ENCODE peak calls at places on chromosomes 3 and 15, in five cellular contexts. N is NAMALWA, H is T47D, O is left ventricle myocardium inferior, X is DND-41. S is an unnamed sample.

GRCh38 chr15:92068121-92068520 is 214.6 kb downstream of the SLCO3A1 start:
- DNase-seq in O (no peak), N (no peak), H (no peak), X (no peak), S (peak)

GRCh38 chr3:151631946-151632345 is 101.8 kb upstream of the AADACL2 start:
- DNase-seq in N (no peak), H (no peak), X (no peak), O (no peak), S (no peak)

GRCh38 chr15:51356983-51357382 is 15.5 kb downstream of the GLDN start:
- DNase-seq in H (no peak), X (peak), N (no peak), O (no peak), S (no peak)

GRCh38 chr3:88321696-88322095 is 171.9 kb downstream of the C3orf38 start:
- DNase-seq in O (no peak), N (no peak), X (no peak), H (no peak), S (peak)

GRCh38 chr3:177610677-177611654 is 413.7 kb upstream of the TBL1XR1 start:
- DNase-seq in X (peak), O (no peak), N (no peak), H (no peak), S (peak)

GRCh38 chr3:101638262-101638745 is 38.6 kb downstream of the ZBTB11 start:
- DNase-seq in H (no peak), X (no peak), O (no peak), N (peak), S (no peak)

GRCh38 chr3:43786102-43786952 is 95.6 kb downstream of the ABHD5 start:
- DNase-seq in N (no peak), O (no peak), H (no peak), X (no peak), S (no peak)

GRCh38 chr3:57006048-57006709 is 54.3 kb upstream of the SPATA12 start:
- DNase-seq in N (no peak), X (no peak), H (no peak), O (no peak), S (no peak)

GRCh38 chr3:16897254-16897926 is 12.6 kb downstream of the PLCL2 start:
- DNase-seq in N (peak), H (no peak), O (no peak), X (no peak), S (no peak)

GRCh38 chr3:145649368-145649887 is 511.6 kb downstream of the PLOD2 start:
- DNase-seq in H (no peak), O (no peak), X (no peak), N (no peak), S (no peak)

GRCh38 chr3:145259166-145259565 is 901.8 kb downstream of the PLOD2 start:
- DNase-seq in X (no peak), N (no peak), O (no peak), H (no peak), S (no peak)

GRCh38 chr3:196192036-196193001 is 18.9 kb downstream of the ZDHHC19 start:
- DNase-seq in O (peak), X (no peak), N (peak), H (no peak), S (no peak)

GRCh38 chr3:123048480-123049237 is 18.2 kb upstream of the PDIA5 start:
- DNase-seq in X (no peak), O (no peak), H (no peak), N (no peak), S (no peak)

GRCh38 chr15:22878103-22878502 is 39.6 kb downstream of the NIPA2 start:
- DNase-seq in N (no peak), H (no peak), X (no peak), O (no peak), S (no peak)

GRCh38 chr3:134652886-134653630 is 2.2 kb upstream of the KY start:
- DNase-seq in X (no peak), N (no peak), O (no peak), H (no peak), S (no peak)

GRCh38 chr3:178785961-178786360 is 249.7 kb downstream of the KCNMB2 start:
- DNase-seq in H (no peak), N (no peak), X (no peak), O (no peak), S (no peak)

GRCh38 chr3:60025071-60026055 is 975.5 kb upstream of the CFAP20DC start:
- DNase-seq in N (no peak), H (no peak), O (no peak), X (no peak), S (peak)

GRCh38 chr3:71069797-71070196 is 513.7 kb downstream of the FOXP1 start:
- DNase-seq in O (peak), H (no peak), X (peak), N (peak), S (no peak)

GRCh38 chr3:24640330-24640877 is 145.8 kb upstream of the THRB start:
- DNase-seq in N (peak), H (peak), X (no peak), O (no peak), S (peak)

GRCh38 chr15:70596354-70597055 is 166.9 kb downstream of the UACA start:
- DNase-seq in O (no peak), N (no peak), X (no peak), H (no peak), S (peak)

GRCh38 chr3:9902372-9903237 is at the start of gene IL17RE:
- DNase-seq in H (peak), X (peak), N (no peak), O (no peak), S (no peak)

GRCh38 chr15:46280753-46281521 is 646.1 kb downstream of the SQOR start:
- DNase-seq in O (no peak), X (no peak), N (peak), H (no peak), S (no peak)

GRCh38 chr3:2921903-2922302 is 188.3 kb downstream of the IL5RA start:
- DNase-seq in O (no peak), X (no peak), N (peak), H (no peak), S (no peak)

GRCh38 chr3:53142986-53143385 is 12.8 kb upstream of the RFT1 start:
- DNase-seq in X (no peak), H (no peak), N (no peak), O (no peak), S (no peak)

GRCh38 chr15:40906101-40906946 is 12.1 kb downstream of the VPS18 start:
- DNase-seq in N (peak), H (no peak), X (peak), O (peak), S (peak)

GRCh38 chr15:74889390-74889881 is 406 bp upstream of the MPI start:
- DNase-seq in O (peak), X (no peak), N (no peak), H (peak), S (peak)

GRCh38 chr3:144294659-144295538 is 323.3 kb downstream of the DIPK2A start:
- DNase-seq in H (no peak), O (no peak), X (no peak), N (no peak), S (no peak)

GRCh38 chr3:172622916-172623700 is 87.8 kb downstream of the NCEH1 start:
- DNase-seq in X (peak), O (no peak), N (peak), H (no peak), S (peak)

GRCh38 chr15:92118162-92118935 is 264.8 kb downstream of the SLCO3A1 start:
- DNase-seq in X (no peak), N (no peak), O (no peak), H (no peak), S (peak)